ENCODE peak calls at places on chromosomes 2 and 18, in five cellular contexts. P is fibroblast of mammary gland, E is choroid plexus epithelial cell, K is brain microvascular endothelial cell, X is HL-60. O is an unnamed sample.

GRCh38 chr2:179876266-179876665 is 14.9 kb upstream of the ZNF385B start:
- DNase-seq in P (no peak), K (no peak), E (peak), X (no peak), O (no peak)

GRCh38 chr2:242012956-242013764 is 143.6 kb downstream of the RTP5 start:
- DNase-seq in P (no peak), E (no peak), X (no peak), K (no peak), O (no peak)

GRCh38 chr18:60018801-60019462 is 119.1 kb downstream of the PMAIP1 start:
- DNase-seq in K (peak), P (peak), X (no peak), E (peak), O (no peak)

GRCh38 chr2:37842732-37843353 is 82.2 kb upstream of the RMDN2 start:
- DNase-seq in E (no peak), P (no peak), K (no peak), X (no peak), O (no peak)

GRCh38 chr18:53771664-53772063 is 452.8 kb downstream of the MBD2 start:
- DNase-seq in X (no peak), E (no peak), P (no peak), K (no peak), O (no peak)

GRCh38 chr2:106147159-106147558 is 46.9 kb downstream of the UXS1 start:
- DNase-seq in E (peak), X (no peak), K (no peak), P (peak), O (peak)

GRCh38 chr18:50614838-50615237 is 55.0 kb downstream of the MAPK4 start:
- DNase-seq in E (peak), X (peak), P (peak), K (no peak), O (no peak)

GRCh38 chr2:223797811-223798721 is 39.3 kb downstream of the AP1S3 start:
- DNase-seq in K (peak), P (peak), E (peak), X (peak), O (no peak)

GRCh38 chr2:43054367-43054766 is 172.0 kb downstream of the ZFP36L2 start:
- DNase-seq in K (no peak), E (no peak), P (no peak), X (no peak), O (no peak)

GRCh38 chr2:207257291-207258190 is 91.8 kb upstream of the KLF7 start:
- DNase-seq in X (no peak), P (no peak), E (no peak), K (no peak), O (no peak)

GRCh38 chr2:45237850-45238542 is 228.7 kb upstream of the SIX2 start:
- DNase-seq in K (peak), E (peak), P (peak), X (no peak), O (no peak)

GRCh38 chr2:154264024-154264423 is 392.3 kb downstream of the GALNT13 start:
- DNase-seq in E (no peak), P (no peak), X (no peak), K (no peak), O (no peak)

GRCh38 chr2:95008311-95008710 is 17.2 kb upstream of the MAL start:
- DNase-seq in P (no peak), X (no peak), E (no peak), K (no peak), O (no peak)

GRCh38 chr2:74415762-74416395 is 5.5 kb downstream of the C2orf81 start:
- DNase-seq in E (no peak), P (no peak), X (no peak), K (no peak), O (no peak)

GRCh38 chr2:81551040-81551634 is 1246.6 kb upstream of the LRRTM1 start:
- DNase-seq in E (peak), P (no peak), X (no peak), K (no peak), O (peak)

GRCh38 chr2:150307258-150307657 is 180.2 kb downstream of the RND3 start:
- DNase-seq in P (no peak), E (no peak), X (no peak), K (no peak), O (no peak)

GRCh38 chr18:70221156-70221910 is 15.8 kb upstream of the RTTN start:
- DNase-seq in X (no peak), E (no peak), K (no peak), P (no peak), O (peak)

GRCh38 chr18:9803698-9804516 is 81.9 kb upstream of the TXNDC2 start:
- DNase-seq in P (no peak), E (no peak), K (no peak), X (peak), O (no peak)

GRCh38 chr2:120531863-120532600 is 186.1 kb downstream of the INHBB start:
- DNase-seq in K (no peak), X (no peak), P (peak), E (peak), O (no peak)

DNA sequence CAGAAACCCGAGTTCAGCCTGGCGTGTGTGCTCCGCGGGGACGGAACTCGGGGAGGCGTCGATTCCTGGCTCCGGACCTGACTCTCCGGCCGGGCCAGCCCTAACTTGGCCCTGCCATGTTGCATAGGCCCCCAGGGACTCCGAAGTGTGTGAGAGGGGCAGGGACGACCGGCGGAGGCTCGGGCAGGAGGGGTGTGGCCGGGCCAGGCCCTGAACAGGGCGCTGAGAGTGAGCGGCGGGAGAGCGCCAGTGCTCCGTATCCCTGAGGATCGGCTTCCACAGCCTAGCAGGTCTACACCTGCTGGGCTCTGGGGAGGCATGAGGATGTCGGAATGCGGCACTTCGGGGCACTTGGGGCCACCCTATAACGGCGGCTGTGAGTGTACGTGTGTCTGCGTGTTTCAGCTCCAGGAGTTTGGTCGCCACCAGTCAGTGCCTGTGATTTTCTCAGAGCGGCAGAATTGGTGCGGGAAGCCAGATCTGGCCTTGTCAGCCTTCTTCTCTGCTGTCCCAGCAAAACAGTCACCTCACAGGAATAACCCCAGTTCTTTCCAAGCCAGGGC is 846 bp downstream of the KCNK3 start:
- DNase-seq in X (no peak), K (no peak), E (no peak), P (no peak), O (no peak)
- H3K4me3 ChIP-seq in X (no peak), K (no peak), E (no peak), P (no peak), O (peak)

GRCh38 chr2:64866797-64867196 is 122.4 kb upstream of the SLC1A4 start:
- DNase-seq in E (peak), K (peak), P (peak), X (no peak), O (no peak)
- TF ChIP-seq CTCF in E (peak), K (peak), P (peak), X (no peak), O (no peak)

GRCh38 chr2:103788875-103789715 is 1027.3 kb downstream of the TMEM182 start:
- DNase-seq in P (peak), E (peak), X (no peak), K (no peak), O (peak)
- H3K4me3 ChIP-seq in P (no peak), E (no peak), X (no peak), K (no peak), O (no peak)

DNA sequence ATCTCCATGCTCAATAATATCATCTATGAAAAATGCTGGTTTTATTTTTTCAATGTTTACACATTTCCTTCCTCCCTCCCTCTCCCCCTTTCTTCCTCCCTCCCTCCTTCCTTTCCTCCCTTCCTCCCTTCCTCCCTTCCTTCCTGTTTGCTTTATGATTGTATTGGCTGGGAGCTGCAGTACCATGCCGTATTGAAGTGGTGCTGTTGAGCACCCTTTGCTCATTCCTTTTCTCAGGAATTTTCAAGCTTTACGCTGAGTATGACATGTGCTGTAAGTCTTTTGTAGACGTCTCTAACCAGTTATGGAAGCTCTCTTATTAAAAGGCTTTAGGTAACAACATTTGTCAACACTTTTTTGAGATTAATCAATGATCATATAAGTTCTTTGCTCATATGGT is 100.4 kb downstream of the SNTG2 start:
- DNase-seq in E (peak), K (peak), P (peak), X (no peak), O (no peak)
- TF ChIP-seq CTCF in E (peak), K (peak), P (peak), X (no peak), O (peak)